ENCODE peak calls at places on chromosomes 5 and 9, in four cellular contexts. C is WTC11, W is K562, K is GM12878. Y is an unnamed sample.

GRCh38 chr5:68960469-68960868 is 133.3 kb upstream of the SLC30A5 start:
- DNase-seq in K (no peak), W (no peak), C (no peak), Y (no peak)

GRCh38 chr5:119355244-119355635 is 579 bp upstream of the TNFAIP8 start:
- DNase-seq in K (no peak), C (peak; percentile 60), W (no peak), Y (no peak)

GRCh38 chr5:8842906-8843590 is 702.8 kb downstream of the SEMA5A start:
- DNase-seq in C (no peak), K (no peak), W (no peak), Y (peak; percentile 27)

GRCh38 chr9:136385015-136385414 is 11.5 kb upstream of the CARD9 start:
- DNase-seq in K (no peak), W (no peak), C (no peak), Y (no peak)

GRCh38 chr5:139636975-139637408 is 11.2 kb upstream of the CXXC5 start:
- DNase-seq in W (no peak), C (no peak), K (peak; percentile 80), Y (no peak)

GRCh38 chr5:88680253-88681132 is 202.5 kb downstream of the MEF2C start:
- DNase-seq in K (no peak), W (peak; percentile 90), C (peak; percentile 90), Y (peak; percentile 94)

GRCh38 chr5:73031839-73032238 is 76.0 kb downstream of the FCHO2 start:
- DNase-seq in K (no peak), W (no peak), C (no peak), Y (peak; percentile 12)

GRCh38 chr5:28065664-28066063 is 1027.3 kb upstream of the CDH9 start:
- DNase-seq in W (no peak), K (no peak), C (no peak), Y (no peak)

GRCh38 chr9:134835455-134835854 is 45.2 kb upstream of the FCN2 start:
- DNase-seq in K (no peak), W (no peak), C (no peak), Y (no peak)

GRCh38 chr9:95197692-95198271 is 119.7 kb downstream of the FANCC start:
- DNase-seq in C (no peak), W (no peak), K (no peak), Y (no peak)

GRCh38 chr9:35962126-35962906 is 4.4 kb upstream of the OR2S2 start:
- DNase-seq in W (no peak), C (peak; percentile 29), K (no peak), Y (peak; percentile 22)

GRCh38 chr9:135827301-135827700 is 80.0 kb downstream of the CAMSAP1 start:
- DNase-seq in W (no peak), K (no peak), C (no peak), Y (no peak)

GRCh38 chr9:122332083-122332482 is 38.7 kb upstream of the PTGS1 start:
- DNase-seq in C (no peak), K (no peak), W (peak; percentile 89), Y (peak; percentile 56)

GRCh38 chr9:34371886-34372597 is 4.7 kb downstream of the MYORG start:
- DNase-seq in W (no peak), C (no peak), K (no peak), Y (no peak)

GRCh38 chr9:75889977-75890540 is 414 bp upstream of the PCSK5 start:
- DNase-seq in C (no peak), K (no peak), W (no peak), Y (peak; percentile 7)

DNA sequence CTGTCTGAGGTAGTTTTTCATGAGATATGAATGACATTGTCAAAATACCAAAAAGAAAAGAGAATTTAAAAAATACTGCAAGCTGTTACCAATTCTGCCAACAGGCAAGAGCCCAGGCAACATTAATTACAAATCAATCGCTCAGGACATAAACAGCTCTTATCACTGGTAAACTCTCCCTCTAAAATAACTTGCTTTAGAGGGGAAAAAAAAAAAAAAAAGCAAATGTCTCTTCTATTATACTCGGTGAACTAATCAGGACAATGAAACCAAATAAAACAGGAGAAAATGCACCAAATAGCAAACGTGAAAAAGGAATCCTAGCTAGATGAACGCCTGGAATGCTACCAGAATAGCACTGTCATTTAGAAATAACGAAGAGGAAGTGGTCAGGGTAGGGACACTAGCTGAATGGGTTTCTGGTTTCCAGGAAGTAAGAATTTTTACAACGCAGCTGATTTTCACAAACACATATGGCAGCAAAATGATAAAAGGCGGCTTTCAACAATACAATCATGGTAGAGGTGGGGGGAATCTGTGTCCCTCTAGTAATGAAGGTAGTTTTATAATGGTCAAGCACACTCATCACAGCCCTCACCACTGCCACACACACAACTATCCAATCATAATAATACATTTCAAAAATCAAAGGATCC is 94.9 kb downstream of the DENND1A start:
- DNase-seq in C (no peak), W (peak; percentile 68), K (peak; percentile 34), Y (no peak)
- TF ChIP-seq USF1 in C (no peak), W (no peak), K (no peak), Y (no peak)

DNA sequence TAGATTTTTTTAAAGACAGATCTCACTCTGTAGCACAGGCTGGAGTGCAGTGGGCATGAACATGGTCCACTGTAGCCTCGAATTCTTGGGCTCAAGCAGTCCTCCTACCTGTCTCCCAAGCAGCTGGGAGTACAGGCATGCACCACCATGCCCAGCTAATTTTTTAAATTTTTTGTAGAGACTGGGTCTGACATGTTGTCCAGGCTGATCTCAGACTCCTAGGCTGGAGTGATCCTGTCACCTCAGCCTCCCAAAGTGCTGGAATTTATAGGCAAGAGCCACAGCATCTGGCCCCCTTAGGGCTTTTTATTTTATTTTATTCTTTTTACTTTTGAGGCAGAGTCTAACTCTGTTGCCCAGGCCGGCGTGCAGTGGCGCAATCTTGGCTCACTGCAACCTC is 56.4 kb downstream of the NSD1 start:
- DNase-seq in K (no peak), C (no peak), W (no peak), Y (no peak)
- TF ChIP-seq USF1 in K (no peak), C (no peak), W (no peak), Y (no peak)

GRCh38 chr9:120892177-120892747 is 15.3 kb upstream of the PHF19 start:
- DNase-seq in W (no peak), C (no peak), K (peak; percentile 94), Y (no peak)

GRCh38 chr9:120893585-120893857 is 16.5 kb upstream of the PHF19 start:
- DNase-seq in C (no peak), K (no peak), W (peak; percentile 47), Y (no peak)

GRCh38 chr9:120891255-120891954 is 14.4 kb upstream of the PHF19 start:
- DNase-seq in C (no peak), K (no peak), W (peak; percentile 75), Y (no peak)

GRCh38 chr9:120893917-120894316 is 16.9 kb upstream of the PHF19 start:
- DNase-seq in W (peak; percentile 27), K (no peak), C (no peak), Y (no peak)

GRCh38 chr9:120892748-120893584 is 16.0 kb upstream of the PHF19 start:
- DNase-seq in W (no peak), C (no peak), K (no peak), Y (no peak)
- TF ChIP-seq USF1 in W (no peak), C (no peak), K (peak; percentile 9), Y (no peak)

GRCh38 chr5:75734913-75735789 is 17.9 kb upstream of the POC5 start:
- DNase-seq in K (peak; percentile 5), W (peak; percentile 22), C (peak; percentile 52), Y (peak; percentile 63)
- TF ChIP-seq USF1 in K (no peak), W (no peak), C (no peak), Y (no peak)

GRCh38 chr5:158899201-158899600 is 200.5 kb downstream of the EBF1 start:
- DNase-seq in W (no peak), C (no peak), K (no peak), Y (no peak)

GRCh38 chr5:158897444-158898160 is 202.1 kb downstream of the EBF1 start:
- DNase-seq in C (no peak), W (no peak), K (no peak), Y (no peak)

GRCh38 chr5:158898185-158899177 is 201.2 kb downstream of the EBF1 start:
- DNase-seq in C (no peak), W (no peak), K (no peak), Y (no peak)

GRCh38 chr5:158903006-158903405 is 196.7 kb downstream of the EBF1 start:
- DNase-seq in K (no peak), C (no peak), W (no peak), Y (no peak)

DNA sequence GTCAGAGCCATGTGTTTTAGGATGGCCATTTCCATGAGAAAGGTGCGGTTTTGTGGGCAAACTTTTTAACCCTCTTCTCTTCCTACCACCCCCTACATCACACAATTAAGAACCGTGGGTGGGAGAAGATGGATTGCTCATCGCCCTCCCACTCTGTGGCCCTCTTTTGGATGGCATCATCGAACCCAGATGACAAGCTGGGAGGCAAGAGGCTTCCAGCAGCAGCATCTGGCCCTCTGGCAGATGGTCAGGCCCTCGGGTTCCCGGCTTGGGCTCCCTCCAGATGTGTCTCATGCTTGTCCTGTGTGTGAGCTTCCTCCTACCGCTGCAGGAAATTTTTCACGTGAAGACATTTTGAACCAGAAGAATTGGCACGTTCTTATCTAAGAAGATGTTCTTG is 199.9 kb downstream of the EBF1 start:
- DNase-seq in C (no peak), K (no peak), W (no peak), Y (no peak)
- TF ChIP-seq USF1 in C (no peak), K (no peak), W (no peak), Y (no peak)

GRCh38 chr5:38107096-38107495 is 151.3 kb upstream of the EGFLAM start:
- DNase-seq in W (no peak), K (no peak), C (no peak), Y (no peak)

GRCh38 chr5:38099205-38100144 is 158.9 kb upstream of the EGFLAM start:
- DNase-seq in W (no peak), C (no peak), K (no peak), Y (no peak)

GRCh38 chr5:38105231-38105570 is 153.2 kb upstream of the EGFLAM start:
- DNase-seq in C (no peak), W (no peak), K (no peak), Y (no peak)

GRCh38 chr5:38101897-38102296 is 156.5 kb upstream of the EGFLAM start:
- DNase-seq in C (no peak), K (no peak), W (no peak), Y (no peak)

GRCh38 chr5:38104497-38105230 is 153.7 kb upstream of the EGFLAM start:
- DNase-seq in K (no peak), W (no peak), C (peak; percentile 38), Y (no peak)
- TF ChIP-seq USF1 in K (no peak), W (no peak), C (no peak), Y (no peak)

DNA sequence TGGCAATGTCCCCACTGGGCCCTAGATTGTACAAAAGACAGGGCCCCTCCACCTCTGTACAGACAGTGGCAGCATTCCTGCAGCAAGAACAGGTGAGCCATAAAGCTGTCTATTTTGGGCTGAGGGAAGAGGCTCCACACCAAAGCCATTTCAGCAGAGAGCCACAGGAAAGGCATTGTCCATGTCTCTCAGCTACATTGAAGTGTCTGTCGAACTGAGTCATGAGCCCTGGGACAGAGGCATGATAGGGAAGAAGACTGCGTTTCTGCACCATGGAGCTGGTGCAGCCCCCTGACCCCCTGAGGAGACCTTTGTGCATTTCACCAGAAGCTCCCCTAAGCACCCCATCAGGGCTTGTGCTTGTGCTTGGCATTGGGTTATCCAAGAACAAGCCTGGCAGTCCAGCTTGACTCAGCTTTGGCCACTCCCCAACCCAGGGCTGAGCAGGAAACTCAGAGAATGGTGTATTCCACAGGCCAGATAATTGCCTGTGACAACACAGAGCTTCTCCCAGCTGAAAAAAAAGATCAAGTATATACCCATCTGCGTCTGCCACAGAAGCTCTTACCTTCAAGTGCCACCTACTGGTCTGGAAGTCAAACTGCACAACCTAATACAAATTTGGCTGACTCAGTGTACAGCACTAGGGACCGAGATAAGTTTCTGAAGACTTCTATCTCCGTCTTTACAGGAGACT is 5.9 kb upstream of the FRMD3 start:
- DNase-seq in K (peak; percentile 8), W (peak; percentile 24), C (no peak), Y (peak; percentile 56)
- TF ChIP-seq USF1 in K (no peak), W (no peak), C (no peak), Y (no peak)